ENCODE peak calls at places on chromosomes 1 and 21, in four cellular contexts. One of them, this sample, is unnamed.

GRCh38 chr1:59266927-59267293 is 30.0 kb upstream of the FGGY start:
- DNase-seq in heart left ventricle: no peak
- DNase-seq in amniotic stem cell: no peak
- DNase-seq in effector CD4-positive, alpha-beta T cell: no peak
- DNase-seq in this sample: no peak

GRCh38 chr1:19055001-19055400 is 98.5 kb upstream of the IFFO2 start:
- DNase-seq in effector CD4-positive, alpha-beta T cell: no peak
- DNase-seq in heart left ventricle: no peak
- DNase-seq in amniotic stem cell: no peak
- DNase-seq in this sample: no peak

GRCh38 chr1:109910963-109911798 is 532 bp downstream of the CSF1 start:
- DNase-seq in effector CD4-positive, alpha-beta T cell: no peak
- DNase-seq in amniotic stem cell: no peak
- DNase-seq in heart left ventricle: no peak
- DNase-seq in this sample: no peak

GRCh38 chr1:9651565-9652378 is at the start of gene PIK3CD:
- DNase-seq in heart left ventricle: no peak
- DNase-seq in effector CD4-positive, alpha-beta T cell: peak
- DNase-seq in amniotic stem cell: no peak
- DNase-seq in this sample: peak

GRCh38 chr1:227947425-227947677 is 381 bp downstream of the WNT9A start:
- DNase-seq in heart left ventricle: no peak
- DNase-seq in amniotic stem cell: no peak
- DNase-seq in effector CD4-positive, alpha-beta T cell: no peak
- DNase-seq in this sample: no peak

GRCh38 chr1:151829352-151830046 is 2.1 kb downstream of the RORC start:
- DNase-seq in amniotic stem cell: no peak
- DNase-seq in heart left ventricle: no peak
- DNase-seq in effector CD4-positive, alpha-beta T cell: no peak
- DNase-seq in this sample: no peak

GRCh38 chr1:167412072-167412471 is 106.3 kb downstream of the CD247 start:
- DNase-seq in amniotic stem cell: no peak
- DNase-seq in effector CD4-positive, alpha-beta T cell: no peak
- DNase-seq in heart left ventricle: no peak
- DNase-seq in this sample: no peak

GRCh38 chr21:38897532-38898421 is 92.0 kb downstream of the ETS2 start:
- DNase-seq in effector CD4-positive, alpha-beta T cell: no peak
- DNase-seq in amniotic stem cell: no peak
- DNase-seq in heart left ventricle: no peak
- DNase-seq in this sample: no peak

GRCh38 chr1:244113532-244114320 is 62.6 kb downstream of the ZBTB18 start:
- DNase-seq in heart left ventricle: no peak
- DNase-seq in amniotic stem cell: peak
- DNase-seq in effector CD4-positive, alpha-beta T cell: no peak
- DNase-seq in this sample: peak

GRCh38 chr1:232445361-232446106 is 184.4 kb downstream of the SIPA1L2 start:
- DNase-seq in effector CD4-positive, alpha-beta T cell: no peak
- DNase-seq in amniotic stem cell: no peak
- DNase-seq in heart left ventricle: no peak
- DNase-seq in this sample: no peak

This sample was measured in astrocyte.